ENCODE peak calls at places on chromosome 4, in nine cellular contexts. D, J, S, E, N, Q, Y, G and W are unnamed samples.
A peak's percentile ranks its signal among the peaks of the same experiment; 100 is the strongest.

GRCh38 chr4:35463251-35463952 is 780.9 kb downstream of the ARAP2 start:
- DNase-seq in D (no peak), Q (peak; percentile 41), Y (no peak), N (no peak), J (no peak), S (no peak), E (no peak), G (no peak), W (no peak)

GRCh38 chr4:18722748-18723191 is 701.2 kb upstream of the LCORL start:
- DNase-seq in D (no peak), N (no peak), J (no peak), E (peak; percentile 84), Q (no peak), S (no peak), Y (no peak), G (peak; percentile 29), W (no peak)

GRCh38 chr4:150004481-150004880 is 73.8 kb upstream of the DCLK2 start:
- DNase-seq in G (no peak), Q (no peak), E (no peak), J (no peak), Y (no peak), D (no peak), S (no peak), N (peak; percentile 80), W (no peak)

GRCh38 chr4:106495498-106495897 is 126.9 kb upstream of the GIMD1 start:
- DNase-seq in E (no peak), N (no peak), G (no peak), Q (no peak), J (no peak), D (no peak), Y (no peak), S (no peak), W (no peak)

GRCh38 chr4:86825511-86825910 is 23.7 kb downstream of the SLC10A6 start:
- DNase-seq in D (no peak), J (no peak), S (no peak), G (no peak), E (no peak), Q (no peak), N (no peak), Y (no peak), W (no peak)

GRCh38 chr4:53586121-53586816 is 5.0 kb downstream of the LNX1 start:
- DNase-seq in E (no peak), Y (no peak), G (no peak), Q (no peak), J (no peak), S (no peak), N (no peak), D (no peak), W (no peak)

GRCh38 chr4:186669159-186669720 is 54.4 kb downstream of the FAT1 start:
- DNase-seq in G (no peak), Q (no peak), Y (no peak), D (no peak), E (peak; percentile 74), S (no peak), N (peak; percentile 27), J (no peak), W (no peak)

GRCh38 chr4:24705016-24705753 is 90.2 kb upstream of the SOD3 start:
- DNase-seq in G (no peak), Q (no peak), E (no peak), D (no peak), J (no peak), Y (no peak), S (no peak), N (no peak), W (no peak)

GRCh38 chr4:16136771-16137170 is 52.9 kb upstream of the PROM1 start:
- DNase-seq in Y (no peak), G (no peak), E (no peak), Q (no peak), S (no peak), D (no peak), N (no peak), J (no peak), W (no peak)

GRCh38 chr4:11151500-11151899 is 277.2 kb downstream of the HS3ST1 start:
- DNase-seq in D (no peak), E (no peak), Q (no peak), Y (no peak), J (no peak), S (no peak), N (no peak), G (no peak), W (no peak)

GRCh38 chr4:53777244-53777984 is 186.1 kb upstream of the LNX1 start:
- DNase-seq in D (no peak), E (no peak), G (no peak), S (no peak), J (no peak), Q (no peak), N (no peak), Y (no peak), W (no peak)

GRCh38 chr4:81472249-81473085 is 760 bp upstream of the RASGEF1B start:
- DNase-seq in J (no peak), Q (peak; percentile 84), G (peak; percentile 57), S (peak; percentile 35), E (peak; percentile 67), D (no peak), Y (peak; percentile 47), N (no peak), W (peak; percentile 48)

GRCh38 chr4:108833041-108833440 is 70.2 kb upstream of the ETNPPL start:
- DNase-seq in N (no peak), E (no peak), D (no peak), Q (no peak), G (no peak), J (no peak), S (no peak), Y (no peak), W (no peak)

GRCh38 chr4:174398728-174399127 is 115.0 kb downstream of the CEP44 start:
- DNase-seq in J (no peak), Y (no peak), G (no peak), S (no peak), E (no peak), N (peak; percentile 22), D (no peak), Q (no peak), W (peak; percentile 16)

DNA sequence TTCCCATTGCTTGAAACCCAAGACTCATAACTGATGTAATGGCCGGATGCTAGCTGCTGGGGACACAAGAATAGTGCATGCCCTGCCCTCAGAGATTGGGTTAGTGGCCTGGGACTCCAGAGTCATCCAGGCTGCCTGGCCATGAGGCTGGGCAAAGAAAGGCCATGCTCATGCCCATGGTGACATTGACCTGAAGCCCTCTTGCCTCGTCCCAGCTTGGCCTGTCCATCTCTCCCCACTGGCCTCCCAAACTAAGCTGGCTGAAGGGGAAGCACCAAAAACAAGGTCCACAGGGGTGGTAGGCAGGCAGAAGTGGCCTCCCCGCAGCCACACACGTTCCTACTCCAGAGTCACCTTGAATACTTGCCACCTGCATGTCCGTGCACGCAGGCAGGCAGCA is 141.8 kb downstream of the EVC2 start:
- DNase-seq in E (no peak), Q (no peak), D (no peak), J (no peak), Y (no peak), G (no peak), S (no peak), N (no peak), W (no peak)
- TF ChIP-seq POLR2AphosphoS5 in E (no peak), Q (no peak), D (no peak), J (no peak), Y (no peak), G (no peak), S (no peak), N (no peak), W (no peak)

DNA sequence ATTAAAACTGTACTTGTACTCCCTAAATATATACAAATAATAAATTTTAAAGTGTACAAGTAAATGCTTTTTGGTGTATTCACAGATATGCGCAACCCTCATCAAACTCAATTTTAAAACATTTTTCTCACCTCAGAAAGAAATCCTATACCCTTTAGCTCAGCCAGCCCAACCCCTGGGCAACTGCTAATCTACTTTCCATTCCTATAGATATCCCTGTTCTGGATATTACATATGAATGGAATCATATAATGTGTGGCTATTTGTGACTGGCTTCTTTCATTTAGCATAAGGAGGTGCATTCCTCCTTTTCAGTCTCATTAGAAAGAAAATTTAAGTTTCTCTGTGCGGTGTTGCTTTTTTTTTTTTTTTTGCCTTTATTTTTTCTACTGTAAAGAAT is 39.4 kb downstream of the INTU start:
- DNase-seq in D (no peak), N (no peak), J (no peak), E (no peak), Q (no peak), Y (no peak), S (no peak), G (no peak), W (no peak)
- TF ChIP-seq POLR2AphosphoS5 in D (no peak), N (no peak), J (no peak), E (no peak), Q (no peak), Y (no peak), S (no peak), G (no peak), W (no peak)

GRCh38 chr4:128220286-128221235 is 67.1 kb downstream of the PGRMC2 start:
- DNase-seq in Y (no peak), S (no peak), Q (no peak), N (peak; percentile 70), J (peak; percentile 5), D (no peak), G (no peak), E (no peak), W (peak; percentile 21)

GRCh38 chr4:128225148-128225547 is 62.5 kb downstream of the PGRMC2 start:
- DNase-seq in J (no peak), Q (no peak), Y (no peak), N (no peak), D (no peak), S (no peak), G (no peak), E (no peak), W (no peak)

GRCh38 chr4:128221556-128221955 is 66.1 kb downstream of the PGRMC2 start:
- DNase-seq in Q (no peak), E (no peak), G (no peak), S (no peak), J (no peak), Y (no peak), D (no peak), N (no peak), W (no peak)
- TF ChIP-seq POLR2AphosphoS5 in Q (no peak), E (no peak), G (no peak), S (no peak), J (no peak), Y (no peak), D (no peak), N (no peak), W (no peak)

GRCh38 chr4:124642846-124643245 is 69.7 kb downstream of the ANKRD50 start:
- DNase-seq in Y (no peak), Q (no peak), D (no peak), N (no peak), S (no peak), G (no peak), J (no peak), E (no peak), W (no peak)

GRCh38 chr4:124636793-124637192 is 75.7 kb downstream of the ANKRD50 start:
- DNase-seq in S (no peak), J (no peak), E (no peak), Y (no peak), N (no peak), Q (no peak), D (peak; percentile 58), G (no peak), W (no peak)

GRCh38 chr4:124641715-124642380 is 70.7 kb downstream of the ANKRD50 start:
- DNase-seq in S (no peak), Y (peak; percentile 25), J (no peak), Q (no peak), G (no peak), N (peak; percentile 86), E (no peak), D (no peak), W (no peak)

GRCh38 chr4:124635331-124635730 is 77.2 kb downstream of the ANKRD50 start:
- DNase-seq in S (no peak), J (no peak), G (no peak), Y (no peak), E (no peak), Q (no peak), N (peak; percentile 72), D (no peak), W (no peak)

GRCh38 chr4:124640037-124640730 is 72.3 kb downstream of the ANKRD50 start:
- DNase-seq in E (no peak), J (no peak), D (no peak), Y (no peak), N (peak; percentile 86), S (peak; percentile 50), G (no peak), Q (no peak), W (no peak)
- TF ChIP-seq POLR2AphosphoS5 in E (no peak), J (no peak), D (no peak), Y (no peak), N (peak; percentile 71), S (peak; percentile 80), G (no peak), Q (no peak), W (no peak)